ENCODE peak calls at places on chromosomes 7 and 10, in six cellular contexts. T, Y, G, F, P and K are unnamed samples. For H3K4me1, the result is how much of the 10 kb centered on the place peaks cover.

GRCh38 chr7:142301299-142301698 is 43.4 kb upstream of the PRSS58 start:
- DNase-seq in T (no peak), Y (no peak), G (no peak), F (no peak), P (no peak), K (no peak)

GRCh38 chr7:137970263-137970975 is 31.5 kb downstream of the CREB3L2 start:
- DNase-seq in T (no peak), Y (no peak), G (no peak), F (peak), P (peak), K (peak)

GRCh38 chr7:69049341-69049740 is 548.9 kb upstream of the AUTS2 start:
- DNase-seq in T (no peak), Y (no peak), G (no peak), F (no peak), P (no peak), K (no peak)

GRCh38 chr10:124458874-124459273 is 2.7 kb upstream of the LHPP start:
- DNase-seq in T (no peak), Y (no peak), G (no peak), F (no peak), P (no peak), K (no peak)

GRCh38 chr7:136728945-136729344 is 139.5 kb upstream of the CHRM2 start:
- DNase-seq in T (no peak), Y (no peak), G (no peak), F (no peak), P (no peak), K (no peak)

GRCh38 chr7:55224111-55224510 is 141.0 kb upstream of the LANCL2 start:
- DNase-seq in T (no peak), Y (no peak), G (no peak), F (no peak), P (no peak), K (no peak)

GRCh38 chr10:7891634-7892033 is 73.3 kb downstream of the TAF3 start:
- DNase-seq in T (no peak), Y (no peak), G (no peak), F (no peak), P (no peak), K (no peak)

GRCh38 chr7:9955138-9955537 is 1018.5 kb upstream of the PHF14 start:
- DNase-seq in T (no peak), Y (no peak), G (no peak), F (no peak), P (no peak), K (no peak)

GRCh38 chr10:116444527-116445142 is 17.0 kb downstream of the PNLIPRP3 start:
- DNase-seq in T (peak), Y (no peak), G (no peak), F (no peak), P (no peak), K (no peak)

GRCh38 chr10:96753956-96754355 is 33.6 kb upstream of the PIK3AP1 start:
- DNase-seq in T (no peak), Y (no peak), G (no peak), F (no peak), P (no peak), K (no peak)

GRCh38 chr7:22723642-22724041 is 3.4 kb upstream of the IL6 start:
- DNase-seq in T (no peak), Y (no peak), G (no peak), F (no peak), P (no peak), K (no peak)

GRCh38 chr10:119691726-119692125 is 34.1 kb upstream of the INPP5F start:
- DNase-seq in T (no peak), Y (no peak), G (no peak), F (no peak), P (no peak), K (no peak)

GRCh38 chr10:73493781-73494180 is 2.0 kb downstream of the PPP3CB start:
- DNase-seq in T (no peak), Y (no peak), G (no peak), F (no peak), P (no peak), K (no peak)

GRCh38 chr10:88538038-88538437 is 45.1 kb downstream of the RNLS start:
- DNase-seq in T (no peak), Y (no peak), G (no peak), F (no peak), P (no peak), K (no peak)

GRCh38 chr7:140285938-140286337 is 109.2 kb upstream of the KDM7A start:
- DNase-seq in T (no peak), Y (no peak), G (no peak), F (no peak), P (no peak), K (no peak)

GRCh38 chr7:41994046-41994745 is 242.8 kb downstream of the GLI3 start:
- DNase-seq in T (no peak), Y (no peak), G (no peak), F (no peak), P (no peak), K (no peak)

GRCh38 chr7:80417211-80417793 is 94.6 kb downstream of the GNAT3 start:
- DNase-seq in T (no peak), Y (no peak), G (no peak), F (no peak), P (no peak), K (no peak)

GRCh38 chr10:112213098-112213823 is 29.7 kb upstream of the GPAM start:
- DNase-seq in T (no peak), Y (no peak), G (no peak), F (no peak), P (no peak), K (no peak)

GRCh38 chr10:49597426-49598163 is 12.5 kb upstream of the SLC18A3 start:
- DNase-seq in T (no peak), Y (no peak), G (no peak), F (no peak), P (no peak), K (no peak)

GRCh38 chr10:91901784-91902677 is 7.3 kb downstream of the FGFBP3 start:
- DNase-seq in T (no peak), Y (no peak), G (peak), F (no peak), P (no peak), K (no peak)

GRCh38 chr10:121450247-121450646 is 148.0 kb downstream of the FGFR2 start:
- DNase-seq in T (no peak), Y (no peak), G (no peak), F (no peak), P (no peak), K (no peak)

GRCh38 chr10:24128066-24128751 is 80.7 kb upstream of the KIAA1217 start:
- DNase-seq in T (no peak), Y (no peak), G (no peak), F (no peak), P (no peak), K (no peak)

GRCh38 chr7:30310674-30311362 is 26.4 kb downstream of the ZNRF2 start:
- DNase-seq in T (no peak), Y (no peak), G (no peak), F (no peak), P (no peak), K (no peak)

GRCh38 chr10:95660283-95660682 is 3.8 kb upstream of the ALDH18A1 start:
- DNase-seq in T (no peak), Y (no peak), G (no peak), F (no peak), P (no peak), K (no peak)

GRCh38 chr7:918441-919113 is 35.9 kb downstream of the ADAP1 start:
- DNase-seq in T (no peak), Y (no peak), G (no peak), F (no peak), P (peak), K (peak)

GRCh38 chr7:111092406-111093160 is 1.7 kb downstream of the LRRN3 start:
- DNase-seq in T (peak), Y (no peak), G (no peak), F (no peak), P (no peak), K (no peak)

GRCh38 chr7:4742051-4742573 is 33.3 kb upstream of the AP5Z1 start:
- DNase-seq in T (no peak), Y (no peak), G (no peak), F (no peak), P (peak), K (no peak)
- H3K4me1 ChIP-seq in T (under half), Y (under half), G (half or more), F (half or more), P (half or more), K (half or more)

GRCh38 chr7:130910949-130911944 is 177.2 kb upstream of the KLF14 start:
- DNase-seq in T (no peak), Y (no peak), G (no peak), F (no peak), P (no peak), K (no peak)
- H3K4me1 ChIP-seq in T (under half), Y (half or more), G (half or more), F (half or more), P (half or more), K (half or more)

DNA sequence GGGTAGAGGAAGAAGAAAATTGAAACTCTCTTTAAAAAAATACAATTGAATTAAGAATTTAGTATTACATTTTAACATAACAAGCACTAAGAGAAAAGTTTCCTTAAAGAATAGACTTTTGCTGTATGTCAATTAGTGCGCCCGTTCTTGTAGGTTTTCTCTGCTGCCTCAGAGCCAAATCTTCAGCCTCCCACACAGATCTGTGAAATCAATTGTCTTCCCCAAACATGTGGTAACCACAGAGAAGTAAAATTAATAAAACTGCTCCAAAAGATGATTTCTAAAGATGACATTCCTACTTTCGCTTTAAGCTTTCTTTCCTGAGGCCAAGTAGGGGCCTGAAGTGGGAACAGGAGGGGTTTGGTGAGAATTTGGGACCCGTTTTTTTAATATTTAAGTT is 113.2 kb upstream of the ADO start:
- DNase-seq in T (peak), Y (no peak), G (no peak), F (no peak), P (no peak), K (no peak)
- H3K4me1 ChIP-seq in T (under half), Y (under half), G (under half), F (under half), P (under half), K (under half)

GRCh38 chr10:110413049-110413783 is 84.5 kb upstream of the DUSP5 start:
- DNase-seq in T (no peak), Y (no peak), G (no peak), F (no peak), P (no peak), K (no peak)
- H3K4me1 ChIP-seq in T (half or more), Y (under half), G (under half), F (under half), P (under half), K (under half)

GRCh38 chr7:74294191-74294998 is 5.2 kb downstream of the CLIP2 start:
- DNase-seq in T (no peak), Y (no peak), G (no peak), F (peak), P (no peak), K (no peak)
- H3K4me1 ChIP-seq in T (under half), Y (under half), G (under half), F (under half), P (half or more), K (under half)

GRCh38 chr10:77619964-77620703 is 17.5 kb downstream of the KCNMA1 start:
- DNase-seq in T (no peak), Y (no peak), G (no peak), F (no peak), P (no peak), K (no peak)

GRCh38 chr10:77625379-77625778 is 12.2 kb downstream of the KCNMA1 start:
- DNase-seq in T (peak), Y (no peak), G (no peak), F (no peak), P (no peak), K (no peak)

GRCh38 chr10:77620731-77621130 is 16.9 kb downstream of the KCNMA1 start:
- DNase-seq in T (no peak), Y (no peak), G (no peak), F (no peak), P (no peak), K (no peak)

GRCh38 chr10:77626266-77626935 is 11.2 kb downstream of the KCNMA1 start:
- DNase-seq in T (no peak), Y (no peak), G (no peak), F (no peak), P (no peak), K (no peak)

GRCh38 chr10:77622822-77623410 is 14.7 kb downstream of the KCNMA1 start:
- DNase-seq in T (peak), Y (no peak), G (no peak), F (no peak), P (no peak), K (no peak)
- H3K4me1 ChIP-seq in T (under half), Y (under half), G (under half), F (under half), P (under half), K (under half)

GRCh38 chr10:103180491-103180890 is 12.6 kb downstream of the NT5C2 start:
- DNase-seq in T (no peak), Y (no peak), G (no peak), F (no peak), P (no peak), K (no peak)

GRCh38 chr10:103181244-103181643 is 11.8 kb downstream of the NT5C2 start:
- DNase-seq in T (peak), Y (no peak), G (no peak), F (peak), P (no peak), K (no peak)

GRCh38 chr10:103188853-103189252 is 4.2 kb downstream of the NT5C2 start:
- DNase-seq in T (no peak), Y (no peak), G (no peak), F (no peak), P (no peak), K (no peak)

GRCh38 chr10:103186128-103186527 is 6.9 kb downstream of the NT5C2 start:
- DNase-seq in T (no peak), Y (no peak), G (no peak), F (no peak), P (no peak), K (no peak)

DNA sequence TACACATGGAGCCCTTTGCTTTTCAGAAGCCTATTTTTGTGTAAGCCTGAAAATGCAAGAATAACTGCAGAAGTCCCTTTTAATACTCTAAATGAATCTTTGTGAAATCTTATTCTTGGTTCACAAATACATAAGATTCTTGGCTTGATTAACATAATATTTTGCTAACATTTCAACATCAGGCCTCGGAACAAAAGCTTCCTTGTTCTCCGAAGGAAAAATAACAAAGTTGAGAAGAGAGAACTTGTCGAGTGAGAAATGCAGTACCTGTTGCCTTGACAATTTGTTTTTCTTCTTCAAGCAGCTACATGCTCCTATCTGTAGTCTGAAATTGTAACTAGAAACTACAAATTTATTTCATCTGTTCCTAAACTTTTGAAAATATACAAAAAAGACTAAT is 8.5 kb downstream of the NT5C2 start:
- DNase-seq in T (no peak), Y (no peak), G (no peak), F (no peak), P (no peak), K (no peak)
- H3K4me1 ChIP-seq in T (under half), Y (under half), G (under half), F (under half), P (half or more), K (half or more)

DNA sequence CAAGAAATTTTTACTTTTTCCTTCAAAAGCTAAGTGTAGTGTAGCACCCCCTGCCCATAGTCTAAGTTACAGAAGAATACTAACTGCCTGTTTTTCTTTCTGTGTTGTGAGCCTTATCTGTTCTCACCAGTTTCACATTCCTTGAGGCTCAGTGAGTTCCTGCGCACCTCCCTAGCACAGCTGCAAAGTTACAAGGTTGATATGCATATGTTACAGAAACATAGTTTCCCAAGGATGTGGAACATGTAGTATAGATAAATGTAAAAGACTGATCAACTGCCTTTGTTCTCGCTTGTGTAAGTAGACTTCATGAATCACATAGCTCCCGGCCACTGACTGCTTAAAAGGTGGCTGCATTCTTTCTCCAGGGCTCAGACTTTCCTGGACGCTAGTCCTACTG is 6.7 kb upstream of the ZNF33B start:
- DNase-seq in T (no peak), Y (no peak), G (no peak), F (no peak), P (no peak), K (no peak)
- H3K4me1 ChIP-seq in T (under half), Y (under half), G (under half), F (under half), P (under half), K (under half)